ENCODE peak calls at places on chromosomes 7 and 10, in ten cellular contexts. D is SK-N-SH, E is osteoblast, U is WERI-Rb-1, L is psoas muscle, G is heart left ventricle, Y is PC-9, P is retinal pigment epithelial cell, S is HepG2, C is adrenal gland. V is an unnamed sample.

GRCh38 chr7:149856583-149856982 is 17.2 kb upstream of the ATP6V0E2 start:
- DNase-seq in C (no peak), U (no peak), D (no peak), P (no peak), S (no peak), Y (no peak), G (no peak), L (no peak), E (no peak), V (no peak)

GRCh38 chr10:101323495-101323894 is 30.5 kb upstream of the BTRC start:
- DNase-seq in Y (no peak), L (no peak), G (no peak), C (no peak), S (no peak), E (no peak), U (peak; percentile 85), P (no peak), D (no peak), V (no peak)

GRCh38 chr10:3460420-3461128 is 288.0 kb upstream of the PITRM1 start:
- DNase-seq in C (no peak), L (no peak), D (no peak), P (no peak), U (no peak), G (no peak), S (no peak), Y (no peak), E (no peak), V (no peak)

GRCh38 chr10:77377034-77377433 is 260.6 kb downstream of the KCNMA1 start:
- DNase-seq in E (no peak), G (no peak), U (no peak), D (no peak), L (no peak), C (no peak), S (no peak), Y (peak; percentile 46), P (no peak), V (no peak)

GRCh38 chr10:4678023-4678950 is 147.7 kb upstream of the AKR1E2 start:
- DNase-seq in E (peak; percentile 86), D (no peak), C (no peak), S (peak; percentile 54), L (no peak), Y (peak; percentile 78), U (no peak), P (no peak), G (no peak), V (no peak)

GRCh38 chr10:9547921-9548904 is 1469.5 kb upstream of the CELF2 start:
- DNase-seq in U (no peak), P (no peak), Y (no peak), S (no peak), E (no peak), G (no peak), D (peak; percentile 7), L (no peak), C (no peak), V (no peak)

GRCh38 chr7:8133955-8134733 is 127.8 kb downstream of the ICA1 start:
- DNase-seq in U (no peak), D (no peak), Y (no peak), P (no peak), L (no peak), G (no peak), C (no peak), S (no peak), E (no peak), V (peak; percentile 91)

GRCh38 chr10:81862596-81862995 is 12.4 kb upstream of the NRG3 start:
- DNase-seq in L (no peak), D (no peak), G (no peak), E (no peak), U (no peak), S (no peak), P (no peak), Y (no peak), C (no peak), V (no peak)

GRCh38 chr7:92641921-92642511 is 51.8 kb upstream of the FAM133B start:
- DNase-seq in Y (no peak), S (no peak), E (no peak), L (no peak), D (no peak), G (no peak), P (no peak), C (no peak), U (no peak), V (peak; percentile 84)

GRCh38 chr10:96400465-96400864 is 41.7 kb upstream of the OPALIN start:
- DNase-seq in S (no peak), D (no peak), U (no peak), L (no peak), Y (no peak), C (no peak), P (no peak), E (no peak), G (no peak), V (no peak)

GRCh38 chr10:80405035-80405434 is 3.3 kb upstream of the PRXL2A start:
- DNase-seq in D (no peak), P (no peak), U (no peak), E (no peak), Y (no peak), L (no peak), G (no peak), S (no peak), C (no peak), V (no peak)

GRCh38 chr10:103448751-103449150 is 3.4 kb downstream of the CALHM2 start:
- DNase-seq in S (no peak), L (peak; percentile 83), Y (no peak), P (no peak), E (peak; percentile 99), G (peak; percentile 59), U (no peak), C (peak; percentile 65), D (no peak), V (peak; percentile 18)

GRCh38 chr7:104341545-104341944 is 13.1 kb downstream of the LHFPL3 start:
- DNase-seq in E (no peak), C (no peak), G (no peak), P (no peak), L (no peak), Y (no peak), U (peak; percentile 72), D (peak; percentile 69), S (peak; percentile 25), V (no peak)

GRCh38 chr7:46285856-46286255 is 364.8 kb upstream of the IGFBP3 start:
- DNase-seq in L (no peak), P (no peak), S (no peak), G (no peak), Y (no peak), C (no peak), U (no peak), D (no peak), E (no peak), V (no peak)

GRCh38 chr7:44757311-44757710 is 8.7 kb downstream of the ZMIZ2 start:
- DNase-seq in G (peak; percentile 72), C (no peak), D (peak; percentile 45), L (no peak), S (no peak), E (peak; percentile 92), P (no peak), Y (no peak), U (no peak), V (no peak)

GRCh38 chr10:76301950-76302349 is 870.5 kb downstream of the LRMDA start:
- DNase-seq in S (peak; percentile 18), C (no peak), Y (no peak), G (no peak), E (no peak), L (no peak), D (no peak), U (peak; percentile 15), P (no peak), V (no peak)
- TF ChIP-seq CTCF in S (peak; percentile 47), C (no peak), Y (no peak), G (no peak), E (peak; percentile 15), L (no peak), D (no peak), U (peak; percentile 46), P (peak; percentile 41), V (peak; percentile 26)

DNA sequence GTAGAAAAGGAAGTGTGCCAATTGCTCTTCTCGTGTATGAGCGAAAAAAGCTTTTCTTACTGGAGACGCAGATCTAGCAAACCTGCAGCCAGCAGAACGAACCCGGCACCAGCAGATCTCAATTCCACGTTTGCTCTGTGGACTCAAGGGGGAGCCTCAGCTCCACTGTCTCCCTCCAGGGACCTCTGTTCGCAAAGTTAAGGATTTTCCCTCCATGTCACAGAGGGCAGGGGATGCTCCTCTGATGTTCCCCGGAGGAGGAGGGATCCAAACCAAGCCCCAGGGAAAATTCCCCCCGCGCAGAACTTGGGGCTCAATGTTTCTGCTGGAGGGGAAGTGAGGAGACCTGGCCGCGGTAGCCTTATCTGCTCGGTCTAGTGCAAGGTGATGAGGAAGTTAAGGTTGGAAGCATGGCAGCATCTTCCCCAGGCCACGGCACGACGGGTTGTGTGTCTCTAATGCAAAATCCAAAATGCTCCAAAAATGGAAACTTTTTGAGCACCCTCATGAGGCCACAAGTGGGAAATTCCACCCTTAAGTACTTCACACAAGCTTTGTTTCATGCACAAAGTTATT is 9.0 kb downstream of the IQCE start:
- DNase-seq in U (no peak), L (peak; percentile 51), C (no peak), Y (no peak), G (peak; percentile 43), E (peak; percentile 83), P (no peak), S (peak; percentile 42), D (peak; percentile 69), V (no peak)
- TF ChIP-seq CTCF in U (peak; percentile 72), L (peak; percentile 56), C (peak; percentile 46), Y (peak; percentile 46), G (peak; percentile 61), E (peak; percentile 39), P (peak; percentile 66), S (peak; percentile 89), D (peak; percentile 46), V (peak; percentile 45)

GRCh38 chr7:31175672-31176071 is 123.6 kb downstream of the ADCYAP1R1 start:
- DNase-seq in S (peak; percentile 10), L (no peak), C (no peak), Y (no peak), E (no peak), P (no peak), G (no peak), D (no peak), U (no peak), V (no peak)
- TF ChIP-seq CTCF in S (no peak), L (no peak), C (no peak), Y (peak; percentile 56), E (no peak), P (peak; percentile 22), G (no peak), D (peak; percentile 49), U (no peak), V (peak; percentile 8)

GRCh38 chr10:59865101-59865500 is 41.3 kb downstream of the CCDC6 start:
- DNase-seq in Y (peak; percentile 94), G (peak; percentile 42), L (no peak), E (no peak), U (peak; percentile 35), D (no peak), P (no peak), C (peak; percentile 53), S (peak; percentile 33), V (peak; percentile 23)
- TF ChIP-seq CTCF in Y (peak; percentile 57), G (peak; percentile 43), L (peak; percentile 55), E (peak; percentile 22), U (peak; percentile 55), D (peak; percentile 29), P (peak; percentile 42), C (peak; percentile 39), S (peak; percentile 54), V (peak; percentile 44)

DNA sequence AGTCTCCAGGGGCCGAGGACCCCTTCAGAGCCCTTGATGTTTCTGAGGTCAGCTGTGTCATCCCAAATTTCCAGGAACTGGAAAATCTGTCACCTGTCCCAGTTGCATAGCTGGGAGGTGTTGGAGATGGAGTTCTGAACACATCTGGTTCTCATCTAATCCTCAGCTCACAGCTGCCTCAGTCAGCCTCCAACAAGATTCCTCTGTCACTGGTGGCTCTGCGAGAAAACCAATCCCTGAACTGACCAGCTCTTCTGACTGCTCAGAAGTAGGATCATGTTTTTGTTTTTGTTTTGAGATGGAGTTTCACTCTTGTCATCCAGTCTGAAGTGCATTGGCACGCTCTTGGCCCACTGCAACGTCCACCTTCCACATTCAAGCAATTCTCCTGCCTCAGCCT is 37.7 kb upstream of the MYL10 start:
- DNase-seq in U (no peak), Y (no peak), P (no peak), L (no peak), C (no peak), D (no peak), E (peak; percentile 19), S (no peak), G (no peak), V (no peak)
- TF ChIP-seq CTCF in U (no peak), Y (no peak), P (no peak), L (no peak), C (no peak), D (no peak), E (no peak), S (no peak), G (no peak), V (no peak)

V was measured in kidney epithelial cell.